ENCODE peak calls at places on chromosome 20, in ten cellular contexts. T is activated T-helper 9 cell treated with anti-CD3 and anti-CD28 coated beads, Interleukin-2, amount 50 U/mL, for 16 hours; X is retina; J is cerebellar nuclear complex; H is CD4-positive, alpha-beta T cell; C is tibial artery; V is iPS-NIHi11; U is caudate nucleus; Q is stimulated activated CD4-positive, alpha-beta T cell treated with anti-CD3 and anti-CD28 coated beads, Interleukin-12 subunit alpha, Interleukin-12 subunit beta, amount 100 ng/mL, for 4 hours; O is AG08396. W is an unnamed sample.

GRCh38 chr20:62524486-62524885 is 48.7 kb upstream of the GATA5 start:
- DNase-seq in T (no peak), X (peak; percentile 45), J (no peak), H (no peak), C (no peak), V (no peak), U (no peak), Q (no peak), O (no peak), W (peak; percentile 27)

GRCh38 chr20:60254901-60255411 is 296.7 kb downstream of the CDH26 start:
- DNase-seq in T (no peak), X (peak; percentile 32), J (no peak), H (no peak), C (no peak), V (no peak), U (no peak), Q (no peak), O (peak; percentile 53), W (peak; percentile 84)

GRCh38 chr20:32189691-32190607 is 17.6 kb downstream of the PLAGL2 start:
- DNase-seq in T (no peak), X (peak; percentile 87), J (no peak), H (peak; percentile 27), C (peak; percentile 53), V (peak; percentile 83), U (peak; percentile 54), Q (peak; percentile 41), O (peak; percentile 67), W (peak; percentile 29)

GRCh38 chr20:36084356-36084755 is 70.2 kb upstream of the EPB41L1 start:
- DNase-seq in T (no peak), X (no peak), J (no peak), H (no peak), C (no peak), V (no peak), U (no peak), Q (no peak), O (no peak), W (no peak)

GRCh38 chr20:17520583-17520982 is 10.6 kb downstream of the BFSP1 start:
- DNase-seq in T (no peak), X (no peak), J (no peak), H (no peak), C (no peak), V (no peak), U (no peak), Q (no peak), O (no peak), W (no peak)

GRCh38 chr20:19942611-19943010 is 74.6 kb upstream of the NAA20 start:
- DNase-seq in T (no peak), X (no peak), J (no peak), H (no peak), C (no peak), V (no peak), U (no peak), Q (no peak), O (no peak), W (no peak)

GRCh38 chr20:53578492-53579222 is 15.0 kb downstream of the ZNF217 start:
- DNase-seq in T (peak; percentile 17), X (peak; percentile 85), J (no peak), H (peak; percentile 55), C (peak; percentile 41), V (peak; percentile 76), U (no peak), Q (no peak), O (peak; percentile 77), W (peak; percentile 97)

GRCh38 chr20:24470031-24470781 is 777 bp downstream of the SYNDIG1 start:
- DNase-seq in T (no peak), X (peak; percentile 86), J (peak; percentile 36), H (no peak), C (no peak), V (peak; percentile 36), U (peak; percentile 42), Q (no peak), O (peak; percentile 18), W (peak; percentile 18)

GRCh38 chr20:44068311-44068710 is 118.7 kb downstream of the JPH2 start:
- DNase-seq in T (no peak), X (no peak), J (no peak), H (no peak), C (no peak), V (peak; percentile 52), U (no peak), Q (no peak), O (no peak), W (no peak)

GRCh38 chr20:63751471-63752271 is 12.1 kb downstream of the SLC2A4RG start:
- DNase-seq in T (no peak), X (no peak), J (no peak), H (no peak), C (no peak), V (peak; percentile 24), U (no peak), Q (no peak), O (no peak), W (no peak)

GRCh38 chr20:47821481-47822100 is 36.3 kb upstream of the SULF2 start:
- DNase-seq in T (no peak), X (no peak), J (no peak), H (no peak), C (no peak), V (no peak), U (no peak), Q (no peak), O (no peak), W (no peak)

GRCh38 chr20:24469116-24470030 is at the start of gene SYNDIG1:
- DNase-seq in T (no peak), X (peak; percentile 78), J (peak; percentile 28), H (no peak), C (peak; percentile 26), V (peak; percentile 80), U (peak; percentile 65), Q (no peak), O (peak; percentile 21), W (peak; percentile 24)

GRCh38 chr20:56957737-56958553 is 308.5 kb downstream of the BMP7 start:
- DNase-seq in T (no peak), X (peak; percentile 91), J (no peak), H (no peak), C (no peak), V (peak; percentile 60), U (no peak), Q (no peak), O (no peak), W (no peak)

GRCh38 chr20:23507346-23507745 is 16.4 kb downstream of the CST8 start:
- DNase-seq in T (no peak), X (no peak), J (no peak), H (no peak), C (no peak), V (peak; percentile 33), U (no peak), Q (no peak), O (no peak), W (no peak)

GRCh38 chr20:48295966-48296421 is 510.7 kb upstream of the SULF2 start:
- DNase-seq in T (no peak), X (peak; percentile 28), J (no peak), H (no peak), C (no peak), V (no peak), U (no peak), Q (no peak), O (peak; percentile 53), W (peak; percentile 75)

GRCh38 chr20:62837790-62838458 is 21.1 kb downstream of the COL9A3 start:
- DNase-seq in T (no peak), X (no peak), J (no peak), H (no peak), C (no peak), V (no peak), U (no peak), Q (no peak), O (no peak), W (no peak)

GRCh38 chr20:63280929-63281545 is 8.4 kb downstream of the ARFGAP1 start:
- DNase-seq in T (no peak), X (no peak), J (no peak), H (no peak), C (no peak), V (peak; percentile 86), U (no peak), Q (no peak), O (no peak), W (no peak)

GRCh38 chr20:5342031-5342430 is 25.3 kb upstream of the PROKR2 start:
- DNase-seq in T (no peak), X (no peak), J (no peak), H (no peak), C (no peak), V (no peak), U (no peak), Q (no peak), O (no peak), W (no peak)

GRCh38 chr20:59508729-59509128 is 95.6 kb upstream of the PHACTR3 start:
- DNase-seq in T (no peak), X (no peak), J (no peak), H (no peak), C (no peak), V (no peak), U (no peak), Q (no peak), O (no peak), W (no peak)

GRCh38 chr20:46215913-46216707 is 92.2 kb downstream of the CDH22 start:
- DNase-seq in T (no peak), X (no peak), J (no peak), H (no peak), C (no peak), V (peak; percentile 79), U (no peak), Q (no peak), O (peak; percentile 70), W (peak; percentile 5)

GRCh38 chr20:15487030-15487429 is 1086.2 kb downstream of the KIF16B start:
- DNase-seq in T (no peak), X (no peak), J (no peak), H (no peak), C (no peak), V (no peak), U (no peak), Q (no peak), O (no peak), W (no peak)

GRCh38 chr20:48155231-48155630 is 369.9 kb upstream of the SULF2 start:
- DNase-seq in T (no peak), X (peak; percentile 54), J (no peak), H (no peak), C (no peak), V (no peak), U (no peak), Q (no peak), O (no peak), W (no peak)

GRCh38 chr20:62918830-62919229 is 7.5 kb downstream of the DIDO1 start:
- DNase-seq in T (no peak), X (no peak), J (no peak), H (peak; percentile 39), C (no peak), V (no peak), U (no peak), Q (peak; percentile 16), O (no peak), W (no peak)

GRCh38 chr20:54199721-54200176 is 8.1 kb upstream of the PFDN4 start:
- DNase-seq in T (peak; percentile 44), X (peak; percentile 90), J (peak; percentile 9), H (peak; percentile 35), C (peak; percentile 77), V (peak; percentile 67), U (peak; percentile 30), Q (peak; percentile 69), O (peak; percentile 70), W (peak; percentile 85)

GRCh38 chr20:58645277-58645968 is 5.7 kb upstream of the STX16 start:
- DNase-seq in T (no peak), X (no peak), J (no peak), H (no peak), C (peak; percentile 13), V (no peak), U (no peak), Q (no peak), O (no peak), W (peak; percentile 86)

GRCh38 chr20:32585011-32585518 is at the start of gene NOL4L:
- DNase-seq in T (peak; percentile 30), X (no peak), J (no peak), H (peak; percentile 34), C (no peak), V (peak; percentile 72), U (no peak), Q (peak; percentile 42), O (peak; percentile 64), W (no peak)

GRCh38 chr20:4795394-4795793 is 73.7 kb downstream of the PRND start:
- DNase-seq in T (no peak), X (no peak), J (no peak), H (no peak), C (peak; percentile 65), V (peak; percentile 48), U (no peak), Q (no peak), O (peak; percentile 78), W (peak; percentile 73)

GRCh38 chr20:7742479-7742878 is 197.8 kb downstream of the HAO1 start:
- DNase-seq in T (no peak), X (no peak), J (no peak), H (no peak), C (no peak), V (no peak), U (no peak), Q (no peak), O (peak; percentile 45), W (peak; percentile 89)

W was measured in fibroblast of the aortic adventitia.